ENCODE peak calls at places on chromosomes 13 and 19, in four cellular contexts. E is GM12878, I is HepG2, D is K562. K is an unnamed sample.

GRCh38 chr19:33883869-33884519 is 87.3 kb downstream of the KCTD15 start:
- DNase-seq in E (no peak), D (no peak), I (no peak), K (no peak)

GRCh38 chr13:65347420-65348030 is 1882.6 kb downstream of the PCDH9 start:
- DNase-seq in I (no peak), E (no peak), D (no peak), K (no peak)

GRCh38 chr13:29761815-29762214 is 88.6 kb downstream of the UBL3 start:
- DNase-seq in I (no peak), E (no peak), D (no peak), K (no peak)

GRCh38 chr13:112061367-112062046 is 5.4 kb upstream of the SOX1 start:
- DNase-seq in I (no peak), E (no peak), D (no peak), K (no peak)

GRCh38 chr19:21482863-21483276 is 22.5 kb upstream of the ZNF429 start:
- DNase-seq in D (peak), I (peak), E (no peak), K (peak)

GRCh38 chr13:65057986-65058385 is 2172.2 kb downstream of the PCDH9 start:
- DNase-seq in I (no peak), D (no peak), E (no peak), K (no peak)

GRCh38 chr19:5691205-5691929 is 1.3 kb downstream of the RPL36 start:
- DNase-seq in D (peak), I (no peak), E (no peak), K (no peak)

GRCh38 chr19:53254451-53255341 is at the start of gene ZNF677:
- DNase-seq in I (no peak), E (no peak), D (peak), K (no peak)

GRCh38 chr13:23615677-23616076 is 45.5 kb downstream of the TNFRSF19 start:
- DNase-seq in D (no peak), E (no peak), I (peak), K (no peak)

GRCh38 chr13:102440259-102440936 is 38.5 kb upstream of the FGF14 start:
- DNase-seq in D (no peak), I (no peak), E (peak), K (no peak)

GRCh38 chr19:53112286-53112685 is 9.1 kb upstream of the ZNF160 start:
- DNase-seq in E (no peak), I (no peak), D (no peak), K (no peak)

GRCh38 chr19:58407658-58408151 is 744 bp upstream of the ZNF584 start:
- DNase-seq in I (peak), E (no peak), D (peak), K (no peak)

GRCh38 chr19:41993612-41994483 is at the start of gene ATP1A3:
- DNase-seq in E (no peak), I (no peak), D (peak), K (peak)

GRCh38 chr19:49422407-49423277 is 599 bp downstream of the PTH2 start:
- DNase-seq in I (no peak), D (peak), E (no peak), K (peak)

GRCh38 chr19:30671622-30672051 is 299.5 kb downstream of the ZNF536 start:
- DNase-seq in E (no peak), I (no peak), D (no peak), K (no peak)

GRCh38 chr13:42246541-42246940 is 25.4 kb upstream of the AKAP11 start:
- DNase-seq in E (no peak), I (no peak), D (no peak), K (no peak)

GRCh38 chr13:46389985-46390384 is 2.9 kb upstream of the RUBCNL start:
- DNase-seq in I (peak), D (no peak), E (peak), K (no peak)

GRCh38 chr13:50255639-50256038 is 240.4 kb downstream of the KCNRG start:
- DNase-seq in D (no peak), I (no peak), E (no peak), K (no peak)

GRCh38 chr13:72062566-72062965 is 195.6 kb upstream of the DACH1 start:
- DNase-seq in E (no peak), I (no peak), D (no peak), K (no peak)

GRCh38 chr19:19539738-19540703 is 2.0 kb downstream of the CILP2 start:
- DNase-seq in D (peak), E (no peak), I (no peak), K (peak)

GRCh38 chr13:91567485-91568207 is 169.2 kb downstream of the GPC5 start:
- DNase-seq in E (no peak), D (no peak), I (no peak), K (no peak)

GRCh38 chr19:54448037-54448773 is 794 bp upstream of the LENG8 start:
- DNase-seq in I (peak), E (no peak), D (peak), K (peak)

GRCh38 chr13:87444135-87444534 is 227.0 kb upstream of the SLITRK5 start:
- DNase-seq in I (no peak), D (no peak), E (no peak), K (no peak)

GRCh38 chr13:80215368-80215767 is 125.6 kb downstream of the SPRY2 start:
- DNase-seq in I (no peak), E (no peak), D (no peak), K (no peak)

GRCh38 chr13:20867408-20867807 is 35.1 kb downstream of the XPO4 start:
- DNase-seq in D (no peak), I (no peak), E (no peak), K (no peak)

GRCh38 chr13:76856141-76856571 is 30.0 kb downstream of the KCTD12 start:
- DNase-seq in D (no peak), I (no peak), E (no peak), K (no peak)

GRCh38 chr13:67147257-67148218 is 82.6 kb downstream of the PCDH9 start:
- DNase-seq in I (no peak), D (peak), E (no peak), K (peak)

GRCh38 chr19:15466851-15467733 is 2.7 kb upstream of the RASAL3 start:
- DNase-seq in I (no peak), D (no peak), E (peak), K (no peak)

GRCh38 chr13:78491978-78492377 is 111.4 kb downstream of the POU4F1 start:
- DNase-seq in I (no peak), E (no peak), D (no peak), K (no peak)

GRCh38 chr19:38035515-38036495 is 128.8 kb downstream of the SIPA1L3 start:
- DNase-seq in I (peak), D (no peak), E (no peak), K (no peak)

GRCh38 chr19:18776736-18777135 is 14.4 kb downstream of the COMP start:
- DNase-seq in I (no peak), D (no peak), E (no peak), K (no peak)

GRCh38 chr13:106990594-106990993 is 422.7 kb upstream of the ARGLU1 start:
- DNase-seq in D (no peak), E (no peak), I (no peak), K (no peak)

GRCh38 chr19:36009220-36009619 is 607 bp upstream of the SYNE4 start:
- DNase-seq in E (no peak), D (no peak), I (no peak), K (no peak)

GRCh38 chr13:79802389-79803140 is 321.6 kb downstream of the NDFIP2 start:
- DNase-seq in E (no peak), I (no peak), D (no peak), K (no peak)

DNA sequence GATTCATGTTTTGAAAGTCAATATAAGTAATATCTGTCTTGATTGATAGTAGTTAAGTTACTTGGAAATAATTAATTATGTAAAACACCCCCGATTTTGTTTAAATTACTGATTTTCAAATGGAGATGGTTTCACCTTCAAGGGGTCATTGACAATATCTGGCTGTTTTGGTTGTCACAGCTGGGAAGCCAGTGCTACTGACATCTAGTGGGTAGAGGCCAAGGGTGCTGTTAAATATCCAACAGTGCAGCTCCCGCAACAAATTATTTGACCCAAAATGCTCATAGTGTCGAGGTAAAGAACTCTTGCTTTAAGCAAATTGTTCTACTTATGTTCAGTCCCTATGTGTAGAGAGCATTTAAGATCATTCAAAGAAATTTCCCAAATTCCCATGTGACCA is 50.6 kb upstream of the PCDH20 start:
- DNase-seq in I (peak), E (no peak), D (no peak), K (no peak)
- TF ChIP-seq FOXK2 in I (no peak), E (no peak), D (no peak), K (no peak)

DNA sequence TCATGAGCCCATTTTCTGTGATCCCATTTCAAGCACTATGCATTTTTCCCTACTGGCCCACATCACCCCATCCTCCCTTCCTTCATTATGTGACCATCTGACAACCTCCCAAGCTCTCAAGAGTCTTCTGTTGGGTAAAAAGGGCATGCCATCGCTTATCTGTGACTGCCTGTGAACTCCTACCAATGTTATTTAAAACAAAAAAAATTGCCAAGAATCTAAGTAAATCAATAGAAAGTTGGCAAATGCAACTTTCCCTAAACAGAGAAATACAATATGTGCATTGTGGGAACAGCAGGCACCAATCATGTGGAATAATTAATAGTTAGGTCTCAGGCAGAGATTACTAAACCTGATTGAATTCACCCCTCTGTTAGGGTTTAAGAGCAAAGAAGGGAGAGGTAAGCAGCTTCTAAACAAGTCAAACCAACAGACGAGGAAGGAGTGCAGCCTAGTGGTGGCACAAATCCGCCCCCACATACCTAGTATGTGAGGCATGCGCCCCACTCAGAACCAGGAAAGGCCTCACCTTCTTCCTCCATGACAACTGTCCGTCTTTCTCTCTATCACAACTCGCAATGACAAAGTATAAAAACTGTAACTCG is 29.8 kb downstream of the DZIP1 start:
- DNase-seq in D (no peak), E (no peak), I (no peak), K (no peak)
- TF ChIP-seq BHLHE40 in D (no peak), E (no peak), I (no peak), K (no peak)

DNA sequence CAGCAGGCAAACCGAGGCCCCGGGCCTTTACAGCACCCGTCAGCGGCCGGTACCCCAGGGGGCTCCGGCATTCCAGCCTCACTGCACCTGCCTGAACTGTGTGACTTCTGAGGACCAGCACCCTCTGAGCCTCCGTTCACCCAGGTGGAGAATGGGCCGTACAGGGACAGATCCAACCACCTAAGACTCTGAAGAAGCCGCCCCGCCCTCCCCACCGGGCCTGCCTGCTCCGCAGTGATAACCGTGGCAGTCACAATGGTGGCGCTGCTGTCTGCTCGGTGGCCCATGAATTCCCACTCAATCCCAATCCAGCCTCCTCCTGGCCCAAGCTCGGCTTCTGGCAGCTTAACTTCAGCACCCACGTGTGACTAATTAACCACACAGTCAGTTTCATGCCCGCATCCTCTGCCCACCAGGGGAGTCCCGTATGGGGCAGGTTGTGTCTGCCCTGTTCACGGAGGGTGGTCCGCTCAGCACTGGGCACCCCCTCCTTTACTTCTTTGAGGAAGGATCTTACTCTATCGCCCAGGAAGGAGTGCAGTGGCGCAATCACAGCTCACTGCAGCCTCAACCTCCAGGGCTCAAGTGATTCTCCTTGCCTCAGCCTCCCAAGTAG is 3.4 kb downstream of the TCF3 start:
- DNase-seq in E (no peak), I (no peak), D (no peak), K (no peak)
- TF ChIP-seq FOXK2 in E (no peak), I (no peak), D (no peak), K (no peak)

GRCh38 chr13:110932588-110932987 is 17.7 kb upstream of the ANKRD10 start:
- DNase-seq in D (no peak), E (no peak), I (no peak), K (no peak)

GRCh38 chr13:110924639-110924934 is 9.7 kb upstream of the ANKRD10 start:
- DNase-seq in D (no peak), E (no peak), I (no peak), K (no peak)

GRCh38 chr13:110925023-110925608 is 10.2 kb upstream of the ANKRD10 start:
- DNase-seq in D (peak), E (no peak), I (no peak), K (no peak)

GRCh38 chr13:110923777-110924638 is 9.1 kb upstream of the ANKRD10 start:
- DNase-seq in I (no peak), D (no peak), E (no peak), K (no peak)

DNA sequence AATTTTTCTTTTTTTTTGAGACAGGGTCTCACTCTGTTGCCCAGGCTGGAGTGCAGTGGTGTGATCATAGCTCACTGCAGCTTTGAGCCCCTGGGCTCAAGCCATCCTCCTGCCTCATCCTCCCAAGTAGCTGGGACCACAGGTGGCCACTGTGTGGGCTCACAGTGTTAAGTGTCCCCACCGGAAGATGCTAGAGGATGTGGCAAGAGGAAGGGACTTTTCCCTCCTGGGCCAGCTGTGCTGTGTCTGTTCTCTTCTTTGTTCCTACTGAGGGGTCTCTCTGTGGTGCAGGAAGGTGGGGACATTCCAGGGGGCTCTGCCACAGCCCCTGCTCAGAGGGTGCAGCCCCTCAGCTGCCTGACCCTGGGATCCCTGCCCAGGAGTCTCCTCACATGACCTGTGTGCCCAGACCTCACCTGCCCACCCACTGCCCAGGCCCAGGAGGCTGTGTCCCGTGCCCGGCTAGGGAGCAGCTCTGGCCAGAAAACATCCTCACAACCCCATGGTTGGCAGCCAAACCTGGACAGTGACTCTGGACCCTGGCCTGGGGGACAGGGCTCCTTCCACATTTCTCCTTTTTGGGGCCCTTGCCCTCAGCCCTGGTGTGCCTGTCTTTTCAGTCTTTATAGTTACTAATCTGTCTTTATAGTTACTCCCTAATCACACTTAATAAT is 14.4 kb upstream of the ANKRD10 start:
- DNase-seq in D (no peak), I (no peak), E (no peak), K (no peak)
- TF ChIP-seq BHLHE40 in D (no peak), I (no peak), E (no peak), K (no peak)

GRCh38 chr13:48975926-48976676 is 389 bp downstream of the FNDC3A start:
- DNase-seq in I (peak), D (peak), E (no peak), K (peak)
- TF ChIP-seq FOXK2 in I (no peak), D (no peak), E (no peak), K (no peak)

DNA sequence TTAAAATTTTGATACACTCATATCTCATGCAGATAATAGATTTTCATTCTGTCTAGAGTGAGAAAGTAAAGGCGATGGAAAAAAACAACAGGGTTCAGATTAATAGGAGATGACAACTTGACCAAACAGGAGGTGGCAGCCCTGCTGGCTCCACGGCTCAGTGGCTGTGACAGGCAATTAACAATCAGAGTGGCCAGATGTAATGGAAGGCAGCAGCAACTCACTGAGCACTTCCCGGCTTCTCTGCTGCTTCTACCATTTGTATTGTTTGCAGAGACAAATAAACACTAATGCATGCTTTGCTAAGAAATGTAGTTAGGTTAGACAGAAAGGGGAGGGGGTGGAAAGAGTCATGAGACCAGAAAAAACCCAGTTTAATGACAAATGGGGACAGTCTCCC is 473.0 kb upstream of the SLC10A2 start:
- DNase-seq in D (no peak), I (no peak), E (no peak), K (peak)
- TF ChIP-seq BHLHE40 in D (no peak), I (no peak), E (peak), K (no peak)

GRCh38 chr13:45238945-45239795 is 38.3 kb upstream of the KCTD4 start:
- DNase-seq in E (no peak), I (no peak), D (no peak), K (no peak)
- TF ChIP-seq FOXK2 in E (no peak), I (no peak), D (no peak), K (no peak)

DNA sequence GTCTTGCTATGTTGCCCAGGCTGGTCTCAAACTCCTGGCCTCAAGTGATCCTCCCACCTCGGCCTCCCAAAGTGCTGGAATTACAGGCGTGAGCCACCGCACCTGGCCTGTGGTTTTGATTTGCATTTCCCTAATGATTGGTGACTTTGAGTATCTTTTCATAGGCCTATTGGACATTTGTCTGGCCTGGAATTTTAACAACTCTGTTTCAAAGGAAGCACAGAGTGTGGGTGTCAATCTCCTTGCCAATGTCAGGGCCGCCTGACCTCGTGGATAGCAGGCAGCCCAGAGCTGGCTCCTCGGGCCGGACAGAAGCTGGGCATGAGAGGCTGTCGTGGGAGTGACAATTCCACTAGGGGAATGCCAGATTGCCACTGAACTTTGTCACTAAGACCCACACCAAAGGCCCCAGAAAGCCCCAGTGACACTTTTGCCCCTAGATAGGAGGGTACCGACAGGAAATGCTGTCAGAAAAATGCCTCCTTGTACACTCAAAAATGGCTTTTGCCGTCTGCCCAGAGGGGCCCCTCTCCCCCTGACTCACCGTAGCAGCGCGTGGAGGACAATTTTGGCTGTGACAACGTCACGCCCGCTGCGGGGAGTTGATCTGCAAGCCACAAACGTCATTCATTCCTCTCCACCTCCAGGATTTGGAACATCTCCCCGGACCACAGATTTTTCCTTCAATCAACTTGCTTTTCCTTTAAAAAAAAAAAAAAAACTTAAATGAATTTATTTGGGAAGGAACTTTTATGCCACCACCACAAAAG is 11.7 kb upstream of the ADGRE5 start:
- DNase-seq in D (peak), I (no peak), E (no peak), K (no peak)
- TF ChIP-seq BHLHE40 in D (no peak), I (no peak), E (peak), K (no peak)

GRCh38 chr13:27261376-27261775 is 9.3 kb upstream of the RASL11A start:
- DNase-seq in E (no peak), D (no peak), I (no peak), K (no peak)

GRCh38 chr13:27257648-27258253 is 6.4 kb downstream of the RPL21 start:
- DNase-seq in D (no peak), E (no peak), I (no peak), K (no peak)

GRCh38 chr13:27259831-27260230 is 8.5 kb downstream of the RPL21 start:
- DNase-seq in D (no peak), E (no peak), I (no peak), K (no peak)

GRCh38 chr13:27257233-27257568 is 5.8 kb downstream of the RPL21 start:
- DNase-seq in I (no peak), E (no peak), D (no peak), K (no peak)

GRCh38 chr13:27258637-27259377 is 7.4 kb downstream of the RPL21 start:
- DNase-seq in E (no peak), D (no peak), I (no peak), K (no peak)
- TF ChIP-seq FOXK2 in E (no peak), D (no peak), I (no peak), K (no peak)

K was measured in HEK293T.